ENCODE peak calls at places on chromosome 22, in six cellular contexts. E, M, H, I, F and W are unnamed samples.

GRCh38 chr22:28269277-28269676 is 350.2 kb upstream of the PITPNB start:
- DNase-seq in E (no peak), H (no peak), M (no peak), I (no peak), F (no peak), W (no peak)

GRCh38 chr22:20582520-20583361 is 75.3 kb downstream of the MED15 start:
- DNase-seq in M (no peak), F (no peak), I (no peak), H (peak; percentile 26), E (no peak), W (no peak)

GRCh38 chr22:24099661-24100060 is 81.6 kb upstream of the SUSD2 start:
- DNase-seq in M (no peak), E (no peak), H (no peak), F (no peak), I (no peak), W (no peak)

GRCh38 chr22:22877523-22878210 is 9.9 kb upstream of the IGLL5 start:
- DNase-seq in M (peak; percentile 45), F (no peak), H (peak; percentile 77), E (peak; percentile 12), I (peak; percentile 85), W (peak; percentile 64)

GRCh38 chr22:20777420-20778177 is 3.7 kb downstream of the SERPIND1 start:
- DNase-seq in F (no peak), M (peak; percentile 94), E (peak; percentile 88), I (peak; percentile 95), H (no peak), W (no peak)

GRCh38 chr22:24423519-24424000 is 3.8 kb upstream of the ADORA2A start:
- DNase-seq in M (no peak), F (no peak), H (peak; percentile 68), E (no peak), I (peak; percentile 68), W (peak; percentile 57)

GRCh38 chr22:19723990-19724827 is 870 bp downstream of the GP1BB start:
- DNase-seq in I (peak; percentile 42), F (no peak), H (peak; percentile 79), E (peak; percentile 46), M (peak; percentile 18), W (peak; percentile 67)

GRCh38 chr22:47023871-47024270 is 261.4 kb downstream of the TBC1D22A start:
- DNase-seq in I (no peak), E (no peak), M (no peak), F (no peak), H (no peak), W (no peak)

GRCh38 chr22:28430656-28431055 is 249.0 kb downstream of the TTC28 start:
- DNase-seq in F (no peak), I (no peak), H (no peak), M (no peak), E (no peak), W (no peak)

GRCh38 chr22:21446827-21447690 is 20.1 kb upstream of the TMEM191C start:
- DNase-seq in I (no peak), H (peak; percentile 19), F (no peak), E (no peak), M (no peak), W (no peak)

GRCh38 chr22:24208012-24208749 is 26.9 kb downstream of the SUSD2 start:
- DNase-seq in H (no peak), E (peak; percentile 99), F (no peak), I (peak; percentile 99), M (peak; percentile 98), W (no peak)

GRCh38 chr22:50192056-50192824 is 6.5 kb downstream of the TRABD start:
- DNase-seq in H (no peak), M (peak; percentile 19), I (no peak), F (no peak), E (no peak), W (no peak)

GRCh38 chr22:21766933-21767462 is 31.4 kb upstream of the YPEL1 start:
- DNase-seq in M (no peak), F (no peak), H (no peak), E (no peak), I (no peak), W (no peak)

GRCh38 chr22:23826510-23827350 is 12.1 kb downstream of the DERL3 start:
- DNase-seq in F (no peak), H (no peak), E (peak; percentile 70), I (no peak), M (peak; percentile 26), W (no peak)

GRCh38 chr22:32543020-32543357 is 68.4 kb downstream of the FBXO7 start:
- DNase-seq in I (no peak), H (no peak), M (no peak), F (no peak), E (no peak), W (no peak)

GRCh38 chr22:32723632-32724031 is 77.9 kb upstream of the TIMP3 start:
- DNase-seq in E (peak; percentile 82), F (no peak), H (no peak), I (peak; percentile 41), M (peak; percentile 96), W (no peak)

GRCh38 chr22:23014250-23014649 is 56.1 kb upstream of the GNAZ start:
- DNase-seq in E (no peak), H (no peak), M (no peak), I (no peak), F (no peak), W (no peak)

GRCh38 chr22:24952837-24953293 is 349 bp downstream of the KIAA1671 start:
- DNase-seq in M (peak; percentile 7), I (peak; percentile 62), H (peak; percentile 81), F (no peak), E (peak; percentile 86), W (peak; percentile 65)

GRCh38 chr22:32596471-32596870 is 121.9 kb downstream of the FBXO7 start:
- DNase-seq in E (no peak), F (no peak), I (peak; percentile 24), M (no peak), H (no peak), W (no peak)

GRCh38 chr22:39292002-39292401 is 27.4 kb downstream of the RPL3 start:
- DNase-seq in H (no peak), F (no peak), M (no peak), I (no peak), E (no peak), W (no peak)

GRCh38 chr22:39294571-39295468 is 24.6 kb downstream of the RPL3 start:
- DNase-seq in E (no peak), H (no peak), F (no peak), M (no peak), I (peak; percentile 82), W (no peak)

GRCh38 chr22:39291501-39291900 is 27.9 kb downstream of the RPL3 start:
- DNase-seq in I (no peak), M (no peak), H (peak; percentile 46), F (no peak), E (no peak), W (no peak)

GRCh38 chr22:39292561-39293074 is 26.8 kb downstream of the RPL3 start:
- DNase-seq in M (peak; percentile 92), I (peak; percentile 96), E (peak; percentile 91), H (peak; percentile 76), F (peak; percentile 62), W (peak; percentile 45)

DNA sequence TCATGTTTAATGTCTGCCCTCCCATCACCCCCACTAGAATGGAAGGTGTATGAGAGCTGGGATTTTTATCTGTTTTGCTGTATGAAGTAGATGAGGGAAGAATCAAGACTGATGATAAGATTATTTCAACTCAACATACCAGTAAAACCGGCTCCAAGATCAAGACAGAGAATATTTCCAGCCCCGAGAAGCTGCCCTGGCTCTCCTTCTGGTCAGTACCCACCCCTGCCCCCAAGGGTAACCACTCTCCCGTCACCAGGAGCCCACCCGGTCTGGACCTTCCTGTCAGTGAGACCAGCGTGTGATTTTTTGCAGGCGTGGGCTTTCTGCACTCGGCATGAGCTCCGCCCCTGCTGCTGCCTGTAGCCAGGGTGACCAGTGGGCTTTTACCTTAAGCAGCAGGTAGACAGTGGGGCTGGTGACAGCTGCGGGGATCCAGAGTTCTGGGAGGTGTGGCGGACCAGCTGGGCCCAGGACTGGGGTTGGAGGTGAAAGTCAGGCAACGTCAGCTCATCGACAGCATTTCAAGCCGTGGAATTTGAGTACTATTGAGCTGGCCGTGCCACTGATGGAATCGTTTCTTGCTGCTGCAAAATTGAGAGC is 25.6 kb downstream of the RPL3 start:
- DNase-seq in H (no peak), I (peak; percentile 93), M (no peak), F (no peak), E (no peak), W (no peak)
- H3K23ac ChIP-seq in H (no peak overlapping the region), I (no peak overlapping the region), M (no peak overlapping the region), F (no peak overlapping the region), E (no peak overlapping the region), W (no peak overlapping the region)

GRCh38 chr22:30117256-30117655 is 37.0 kb downstream of the HORMAD2 start:
- DNase-seq in I (no peak), M (no peak), E (no peak), F (no peak), H (no peak), W (no peak)
- H3K14ac ChIP-seq in I (no peak overlapping the region), M (no peak overlapping the region), E (no peak overlapping the region), F (no peak overlapping the region), H (no peak overlapping the region), W (no peak overlapping the region)

DNA sequence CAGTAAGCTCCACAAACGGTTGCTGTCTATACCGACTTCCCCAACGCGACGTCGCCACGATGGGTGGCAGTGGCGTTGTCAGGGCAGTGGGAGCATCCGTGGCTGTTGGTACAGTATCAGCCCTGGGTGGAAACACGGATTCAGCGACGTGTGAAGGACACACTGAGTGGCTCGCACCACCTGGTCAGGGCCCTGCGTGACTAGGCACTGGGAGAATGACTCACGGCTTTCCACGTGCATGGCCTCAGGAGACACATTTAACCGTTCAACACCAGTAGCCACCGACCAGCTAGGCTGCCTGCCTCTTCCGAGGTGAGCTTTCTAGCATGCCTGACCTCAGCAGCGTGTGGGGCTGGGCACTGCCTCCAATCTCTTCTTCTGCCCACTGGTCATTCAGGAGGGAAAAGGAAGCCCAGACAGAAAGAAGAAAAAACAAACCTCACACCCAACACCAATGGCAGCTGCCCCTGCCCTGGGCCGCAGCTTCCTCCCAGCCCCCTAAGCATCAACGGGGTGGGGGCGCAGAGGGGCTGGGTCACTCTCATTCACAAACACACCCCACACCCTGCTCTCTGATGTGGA is 59.0 kb downstream of the MYH9 start:
- DNase-seq in F (no peak), E (peak; percentile 97), M (peak; percentile 96), H (no peak), I (peak; percentile 90), W (no peak)
- H3K23ac ChIP-seq in F (no peak overlapping the region), E (no peak overlapping the region), M (peak overlapping the region; percentile 99), H (no peak overlapping the region), I (peak overlapping the region; percentile 54), W (peak overlapping the region; percentile 29)

GRCh38 chr22:49021926-49022815 is 805.5 kb downstream of the BRD1 start:
- DNase-seq in I (no peak), M (no peak), E (no peak), H (no peak), F (no peak), W (no peak)
- H3K14ac ChIP-seq in I (no peak overlapping the region), M (no peak overlapping the region), E (no peak overlapping the region), H (no peak overlapping the region), F (no peak overlapping the region), W (peak overlapping the region; percentile 65)

GRCh38 chr22:45548441-45548840 is 45.8 kb downstream of the FBLN1 start:
- DNase-seq in I (no peak), H (no peak), F (no peak), E (no peak), M (no peak), W (no peak)
- H3K23ac ChIP-seq in I (no peak overlapping the region), H (no peak overlapping the region), F (no peak overlapping the region), E (no peak overlapping the region), M (no peak overlapping the region), W (peak overlapping the region; percentile 87)